ENCODE peak calls at places on chromosomes 1 and 21, in four cellular contexts. One of them, this sample, is unnamed.

GRCh38 chr1:224042557-224043118 is 71.3 kb upstream of the FBXO28 start:
- DNase-seq in CD8-positive, alpha-beta T cell: no peak
- DNase-seq in WERI-Rb-1: no peak
- DNase-seq in colonic mucosa: no peak
- DNase-seq in this sample: no peak

GRCh38 chr1:228807904-228808487 is 72.7 kb downstream of the RHOU start:
- DNase-seq in CD8-positive, alpha-beta T cell: no peak
- DNase-seq in WERI-Rb-1: no peak
- DNase-seq in colonic mucosa: no peak
- DNase-seq in this sample: no peak

GRCh38 chr1:233427907-233428306 is 100.4 kb downstream of the MAP3K21 start:
- DNase-seq in CD8-positive, alpha-beta T cell: no peak
- DNase-seq in WERI-Rb-1: no peak
- DNase-seq in colonic mucosa: no peak
- DNase-seq in this sample: no peak

GRCh38 chr1:10640079-10640578 is 156.3 kb downstream of the CASZ1 start:
- DNase-seq in CD8-positive, alpha-beta T cell: no peak
- DNase-seq in WERI-Rb-1: no peak
- DNase-seq in colonic mucosa: no peak
- DNase-seq in this sample: no peak

GRCh38 chr1:171931752-171932151 is 90.5 kb downstream of the DNM3 start:
- DNase-seq in CD8-positive, alpha-beta T cell: no peak
- DNase-seq in WERI-Rb-1: no peak
- DNase-seq in colonic mucosa: no peak
- DNase-seq in this sample: no peak

GRCh38 chr1:36238433-36238832 is 14.2 kb downstream of the THRAP3 start:
- DNase-seq in CD8-positive, alpha-beta T cell: no peak
- DNase-seq in WERI-Rb-1: no peak
- DNase-seq in colonic mucosa: no peak
- DNase-seq in this sample: no peak

GRCh38 chr1:44700573-44700972 is 26.1 kb downstream of the ARMH1 start:
- DNase-seq in CD8-positive, alpha-beta T cell: no peak
- DNase-seq in WERI-Rb-1: no peak
- DNase-seq in colonic mucosa: no peak
- DNase-seq in this sample: no peak

GRCh38 chr1:197130677-197131304 is 15.7 kb downstream of the ASPM start:
- DNase-seq in CD8-positive, alpha-beta T cell: no peak
- DNase-seq in WERI-Rb-1: no peak
- DNase-seq in colonic mucosa: no peak
- DNase-seq in this sample: no peak

GRCh38 chr1:208510192-208510952 is 266.2 kb upstream of the PLXNA2 start:
- DNase-seq in CD8-positive, alpha-beta T cell: no peak
- DNase-seq in WERI-Rb-1: no peak
- DNase-seq in colonic mucosa: no peak
- DNase-seq in this sample: no peak

GRCh38 chr21:25421327-25422028 is 185.8 kb downstream of the MRPL39 start:
- DNase-seq in CD8-positive, alpha-beta T cell: no peak
- DNase-seq in WERI-Rb-1: peak
- DNase-seq in colonic mucosa: no peak
- DNase-seq in this sample: no peak

GRCh38 chr1:214549604-214550338 is 1.6 kb downstream of the PTPN14 start:
- DNase-seq in CD8-positive, alpha-beta T cell: no peak
- DNase-seq in WERI-Rb-1: no peak
- DNase-seq in colonic mucosa: no peak
- DNase-seq in this sample: no peak

GRCh38 chr1:154973344-154974085 is 966 bp upstream of the CKS1B start:
- DNase-seq in CD8-positive, alpha-beta T cell: peak
- DNase-seq in WERI-Rb-1: peak
- DNase-seq in colonic mucosa: peak
- DNase-seq in this sample: peak
- TF ChIP-seq CTCF in CD8-positive, alpha-beta T cell: no peak
- TF ChIP-seq CTCF in WERI-Rb-1: peak
- TF ChIP-seq CTCF in colonic mucosa: no peak
- TF ChIP-seq CTCF in this sample: no peak

GRCh38 chr1:3907031-3907534 is 7.0 kb upstream of the C1orf174 start:
- DNase-seq in CD8-positive, alpha-beta T cell: no peak
- DNase-seq in WERI-Rb-1: peak
- DNase-seq in colonic mucosa: peak
- DNase-seq in this sample: no peak
- TF ChIP-seq CTCF in CD8-positive, alpha-beta T cell: no peak
- TF ChIP-seq CTCF in WERI-Rb-1: peak
- TF ChIP-seq CTCF in colonic mucosa: no peak
- TF ChIP-seq CTCF in this sample: no peak

GRCh38 chr1:192545781-192546521 is 29.6 kb upstream of the RGS1 start:
- DNase-seq in CD8-positive, alpha-beta T cell: no peak
- DNase-seq in WERI-Rb-1: no peak
- DNase-seq in colonic mucosa: no peak
- DNase-seq in this sample: no peak
- TF ChIP-seq CTCF in CD8-positive, alpha-beta T cell: no peak
- TF ChIP-seq CTCF in WERI-Rb-1: no peak
- TF ChIP-seq CTCF in colonic mucosa: no peak
- TF ChIP-seq CTCF in this sample: no peak

DNA sequence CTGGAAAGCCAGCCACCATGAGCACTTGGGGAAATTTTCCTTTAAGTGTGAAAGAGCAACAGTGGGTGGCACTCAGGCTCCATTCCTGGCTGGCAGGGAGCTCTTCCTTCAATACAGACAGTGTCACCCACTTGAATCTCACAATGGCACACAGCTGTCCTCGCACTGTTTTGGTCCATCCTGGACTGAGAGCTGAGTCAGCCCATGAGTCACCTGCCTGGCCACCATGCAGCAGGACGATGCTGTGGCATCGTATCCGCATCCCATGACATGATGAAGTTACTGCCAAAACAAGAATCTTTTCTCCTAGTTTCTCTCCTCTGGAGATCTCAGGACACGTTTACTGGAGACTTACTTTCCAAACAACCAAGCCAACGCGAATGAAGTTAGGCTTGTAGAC is 6.0 kb downstream of the TMPRSS2 start:
- DNase-seq in CD8-positive, alpha-beta T cell: no peak
- DNase-seq in WERI-Rb-1: no peak
- DNase-seq in colonic mucosa: no peak
- DNase-seq in this sample: no peak
- TF ChIP-seq CTCF in CD8-positive, alpha-beta T cell: no peak
- TF ChIP-seq CTCF in WERI-Rb-1: no peak
- TF ChIP-seq CTCF in colonic mucosa: no peak
- TF ChIP-seq CTCF in this sample: no peak

GRCh38 chr1:156667610-156667967 is 9.6 kb downstream of the NES start:
- DNase-seq in CD8-positive, alpha-beta T cell: no peak
- DNase-seq in WERI-Rb-1: no peak
- DNase-seq in colonic mucosa: no peak
- DNase-seq in this sample: no peak

GRCh38 chr1:156667968-156668709 is 9.1 kb downstream of the NES start:
- DNase-seq in CD8-positive, alpha-beta T cell: no peak
- DNase-seq in WERI-Rb-1: peak
- DNase-seq in colonic mucosa: no peak
- DNase-seq in this sample: no peak

GRCh38 chr1:156670359-156670758 is 6.8 kb downstream of the NES start:
- DNase-seq in CD8-positive, alpha-beta T cell: no peak
- DNase-seq in WERI-Rb-1: no peak
- DNase-seq in colonic mucosa: no peak
- DNase-seq in this sample: no peak

GRCh38 chr1:156669794-156670193 is 7.4 kb downstream of the NES start:
- DNase-seq in CD8-positive, alpha-beta T cell: no peak
- DNase-seq in WERI-Rb-1: no peak
- DNase-seq in colonic mucosa: no peak
- DNase-seq in this sample: no peak

GRCh38 chr1:156668801-156669637 is 8.2 kb downstream of the NES start:
- DNase-seq in CD8-positive, alpha-beta T cell: no peak
- DNase-seq in WERI-Rb-1: peak
- DNase-seq in colonic mucosa: no peak
- DNase-seq in this sample: no peak
- TF ChIP-seq CTCF in CD8-positive, alpha-beta T cell: no peak
- TF ChIP-seq CTCF in WERI-Rb-1: peak
- TF ChIP-seq CTCF in colonic mucosa: no peak
- TF ChIP-seq CTCF in this sample: no peak

GRCh38 chr1:243268751-243269460 is 13.1 kb downstream of the SDCCAG8 start:
- DNase-seq in CD8-positive, alpha-beta T cell: no peak
- DNase-seq in WERI-Rb-1: no peak
- DNase-seq in colonic mucosa: no peak
- DNase-seq in this sample: no peak
- TF ChIP-seq CTCF in CD8-positive, alpha-beta T cell: no peak
- TF ChIP-seq CTCF in WERI-Rb-1: no peak
- TF ChIP-seq CTCF in colonic mucosa: no peak
- TF ChIP-seq CTCF in this sample: no peak

GRCh38 chr1:114561333-114561732 is 20.1 kb downstream of the BCAS2 start:
- DNase-seq in CD8-positive, alpha-beta T cell: no peak
- DNase-seq in WERI-Rb-1: no peak
- DNase-seq in colonic mucosa: no peak
- DNase-seq in this sample: no peak

GRCh38 chr1:114559356-114559755 is 22.1 kb downstream of the BCAS2 start:
- DNase-seq in CD8-positive, alpha-beta T cell: no peak
- DNase-seq in WERI-Rb-1: no peak
- DNase-seq in colonic mucosa: no peak
- DNase-seq in this sample: no peak

GRCh38 chr1:114564141-114564540 is 17.3 kb downstream of the BCAS2 start:
- DNase-seq in CD8-positive, alpha-beta T cell: no peak
- DNase-seq in WERI-Rb-1: no peak
- DNase-seq in colonic mucosa: no peak
- DNase-seq in this sample: no peak

GRCh38 chr1:114554577-114554976 is 26.8 kb downstream of the BCAS2 start:
- DNase-seq in CD8-positive, alpha-beta T cell: no peak
- DNase-seq in WERI-Rb-1: peak
- DNase-seq in colonic mucosa: no peak
- DNase-seq in this sample: no peak

GRCh38 chr1:114558548-114558947 is 22.9 kb downstream of the BCAS2 start:
- DNase-seq in CD8-positive, alpha-beta T cell: no peak
- DNase-seq in WERI-Rb-1: no peak
- DNase-seq in colonic mucosa: no peak
- DNase-seq in this sample: no peak
- TF ChIP-seq CTCF in CD8-positive, alpha-beta T cell: peak
- TF ChIP-seq CTCF in WERI-Rb-1: no peak
- TF ChIP-seq CTCF in colonic mucosa: no peak
- TF ChIP-seq CTCF in this sample: no peak

GRCh38 chr21:44487831-44488230 is 32.5 kb downstream of the LRRC3 start:
- DNase-seq in CD8-positive, alpha-beta T cell: peak
- DNase-seq in WERI-Rb-1: peak
- DNase-seq in colonic mucosa: no peak
- DNase-seq in this sample: no peak
- TF ChIP-seq CTCF in CD8-positive, alpha-beta T cell: peak
- TF ChIP-seq CTCF in WERI-Rb-1: peak
- TF ChIP-seq CTCF in colonic mucosa: peak
- TF ChIP-seq CTCF in this sample: no peak

GRCh38 chr21:42311816-42312625 is 3.2 kb downstream of the TFF3 start:
- DNase-seq in CD8-positive, alpha-beta T cell: no peak
- DNase-seq in WERI-Rb-1: no peak
- DNase-seq in colonic mucosa: peak
- DNase-seq in this sample: peak
- TF ChIP-seq CTCF in CD8-positive, alpha-beta T cell: no peak
- TF ChIP-seq CTCF in WERI-Rb-1: no peak
- TF ChIP-seq CTCF in colonic mucosa: no peak
- TF ChIP-seq CTCF in this sample: no peak

This sample was measured in activated B cell treated with CpG ODN at 0.5 μM for 24 hours.